ENCODE peak calls at places on chromosome 1, in seven cellular contexts. M is GM12878, D is HCT116, Q is endothelial cell of umbilical vein, H is HepG2, O is K562, R is H1. A is an unnamed sample.

GRCh38 chr1:15949453-15950245 is 26.3 kb downstream of the ZBTB17 start:
- DNase-seq in Q (peak; percentile 92), D (peak; percentile 43), H (peak; percentile 37), M (peak; percentile 71), O (peak; percentile 95), R (peak; percentile 56), A (no peak)

GRCh38 chr1:110634455-110635281 is 28.5 kb upstream of the KCNA2 start:
- DNase-seq in H (no peak), Q (no peak), D (no peak), R (no peak), M (peak; percentile 90), O (no peak), A (no peak)

GRCh38 chr1:160007577-160008200 is 24.1 kb downstream of the PIGM start:
- DNase-seq in M (no peak), O (peak; percentile 54), R (no peak), Q (peak; percentile 54), D (peak; percentile 31), H (peak; percentile 41), A (no peak)

GRCh38 chr1:230753586-230754251 is 6.5 kb downstream of the CAPN9 start:
- DNase-seq in D (peak; percentile 3), M (no peak), R (peak; percentile 79), Q (peak; percentile 41), O (peak; percentile 41), H (peak; percentile 30), A (peak; percentile 3)

GRCh38 chr1:215718888-215719287 is 151.8 kb downstream of the KCTD3 start:
- DNase-seq in Q (no peak), O (no peak), M (no peak), D (no peak), R (no peak), H (no peak), A (no peak)

GRCh38 chr1:83033682-83034081 is 965.2 kb downstream of the TTLL7 start:
- DNase-seq in R (no peak), M (no peak), O (no peak), H (no peak), Q (peak; percentile 25), D (no peak), A (no peak)

GRCh38 chr1:89823679-89824292 is 3.0 kb downstream of the LRRC8D start:
- DNase-seq in Q (no peak), O (peak; percentile 86), D (no peak), H (no peak), R (no peak), M (no peak), A (peak; percentile 22)

GRCh38 chr1:19980298-19980697 is 880 bp upstream of the PLA2G2A start:
- DNase-seq in O (no peak), Q (no peak), D (no peak), R (no peak), M (no peak), H (peak; percentile 19), A (no peak)

GRCh38 chr1:177648138-177648537 is 321.7 kb downstream of the SEC16B start:
- DNase-seq in M (no peak), O (no peak), H (no peak), R (no peak), D (no peak), Q (no peak), A (no peak)

GRCh38 chr1:230543085-230543484 is 99.2 kb upstream of the COG2 start:
- DNase-seq in O (no peak), D (no peak), Q (no peak), H (no peak), M (no peak), R (no peak), A (no peak)

GRCh38 chr1:91798241-91798648 is 87.7 kb downstream of the TGFBR3 start:
- DNase-seq in Q (no peak), O (no peak), R (no peak), H (no peak), M (no peak), D (no peak), A (no peak)

GRCh38 chr1:54997711-54997986 is 1.1 kb upstream of the BSND start:
- DNase-seq in Q (no peak), D (no peak), M (no peak), O (no peak), R (no peak), H (no peak), A (no peak)

GRCh38 chr1:54995013-54995760 is 3.5 kb upstream of the BSND start:
- DNase-seq in D (no peak), M (no peak), Q (no peak), O (no peak), H (no peak), R (no peak), A (no peak)

GRCh38 chr1:54996869-54997710 is 1.6 kb upstream of the BSND start:
- DNase-seq in R (peak; percentile 71), O (no peak), D (no peak), M (no peak), H (no peak), Q (peak; percentile 4), A (no peak)

GRCh38 chr1:54995835-54996234 is 2.9 kb upstream of the BSND start:
- DNase-seq in D (no peak), H (no peak), Q (no peak), M (no peak), R (no peak), O (no peak), A (no peak)

GRCh38 chr1:54996359-54996868 is 2.3 kb upstream of the BSND start:
- DNase-seq in M (no peak), O (peak; percentile 90), R (peak; percentile 96), H (peak; percentile 58), Q (peak; percentile 59), D (peak; percentile 58), A (peak; percentile 12)
- TF ChIP-seq EZH2 in M (no peak), O (no peak), R (no peak), H (no peak), Q (peak; percentile 28), D (no peak), A (no peak)

GRCh38 chr1:87148670-87149069 is 180.0 kb upstream of the LMO4 start:
- DNase-seq in Q (no peak), O (no peak), M (no peak), H (no peak), R (no peak), D (no peak), A (no peak)

GRCh38 chr1:87150143-87150542 is 178.5 kb upstream of the LMO4 start:
- DNase-seq in M (no peak), Q (peak; percentile 76), H (no peak), D (no peak), O (no peak), R (no peak), A (no peak)

GRCh38 chr1:87147851-87148250 is 180.8 kb upstream of the LMO4 start:
- DNase-seq in M (no peak), Q (no peak), D (no peak), R (no peak), H (no peak), O (no peak), A (no peak)

GRCh38 chr1:87151500-87152421 is 176.9 kb upstream of the LMO4 start:
- DNase-seq in H (no peak), R (peak; percentile 82), D (no peak), M (peak; percentile 75), Q (peak; percentile 64), O (peak; percentile 67), A (peak; percentile 20)

DNA sequence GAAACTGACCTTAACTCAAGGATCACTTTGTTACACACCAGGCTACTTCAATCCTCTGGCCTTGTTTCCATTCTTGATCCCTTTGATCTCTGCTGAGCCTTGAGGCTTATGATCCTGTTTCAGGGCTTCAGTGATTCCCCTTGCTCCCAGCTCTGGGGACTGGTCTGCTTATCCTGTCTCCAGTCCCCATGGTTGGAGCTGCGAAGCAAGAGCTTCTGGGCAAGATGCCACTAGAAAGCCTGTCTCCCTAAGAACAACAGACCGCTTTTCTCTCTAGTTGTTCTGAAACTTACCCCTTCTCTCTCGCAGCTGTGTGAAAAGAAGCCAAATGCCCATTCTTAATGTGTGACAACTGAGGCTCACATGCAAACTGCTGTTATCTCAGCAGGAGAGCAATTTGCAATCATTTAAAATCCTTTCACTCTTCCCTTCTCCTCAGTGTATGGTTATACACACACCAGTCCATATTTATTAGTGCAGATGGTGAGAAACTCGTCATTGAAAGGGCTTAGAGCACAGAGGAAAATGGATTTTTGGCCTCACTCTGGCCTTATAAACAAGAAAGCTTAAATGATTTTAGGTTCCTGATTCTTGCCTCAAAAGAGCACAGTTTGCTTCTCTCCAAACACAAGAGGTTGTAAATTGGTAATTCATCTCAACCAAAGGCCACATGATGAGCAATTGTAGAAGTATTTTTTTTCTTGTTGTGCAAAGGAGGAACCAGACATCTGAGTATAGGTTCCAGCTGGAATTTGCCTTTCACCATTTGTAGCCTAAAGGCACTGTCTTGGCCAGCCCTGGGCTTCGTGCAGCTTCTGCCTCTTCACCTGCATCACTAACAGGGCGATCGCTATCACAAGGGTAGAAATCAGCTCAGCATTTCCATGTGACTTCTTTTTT is 179.3 kb upstream of the LMO4 start:
- DNase-seq in D (no peak), O (no peak), H (no peak), Q (no peak), R (no peak), M (no peak), A (no peak)
- H3K9ac ChIP-seq in D (no peak overlapping the region), O (no peak overlapping the region), H (no peak overlapping the region), Q (no peak overlapping the region), R (no peak overlapping the region), M (no peak overlapping the region), A (no peak overlapping the region)

GRCh38 chr1:27106561-27107323 is 48.2 kb downstream of the SLC9A1 start:
- DNase-seq in R (no peak), Q (no peak), H (no peak), D (no peak), O (no peak), M (no peak), A (no peak)
- TF ChIP-seq POLR2AphosphoS5 in R (no peak), Q (no peak), H (no peak), D (no peak), O (no peak), M (no peak), A (no peak)

DNA sequence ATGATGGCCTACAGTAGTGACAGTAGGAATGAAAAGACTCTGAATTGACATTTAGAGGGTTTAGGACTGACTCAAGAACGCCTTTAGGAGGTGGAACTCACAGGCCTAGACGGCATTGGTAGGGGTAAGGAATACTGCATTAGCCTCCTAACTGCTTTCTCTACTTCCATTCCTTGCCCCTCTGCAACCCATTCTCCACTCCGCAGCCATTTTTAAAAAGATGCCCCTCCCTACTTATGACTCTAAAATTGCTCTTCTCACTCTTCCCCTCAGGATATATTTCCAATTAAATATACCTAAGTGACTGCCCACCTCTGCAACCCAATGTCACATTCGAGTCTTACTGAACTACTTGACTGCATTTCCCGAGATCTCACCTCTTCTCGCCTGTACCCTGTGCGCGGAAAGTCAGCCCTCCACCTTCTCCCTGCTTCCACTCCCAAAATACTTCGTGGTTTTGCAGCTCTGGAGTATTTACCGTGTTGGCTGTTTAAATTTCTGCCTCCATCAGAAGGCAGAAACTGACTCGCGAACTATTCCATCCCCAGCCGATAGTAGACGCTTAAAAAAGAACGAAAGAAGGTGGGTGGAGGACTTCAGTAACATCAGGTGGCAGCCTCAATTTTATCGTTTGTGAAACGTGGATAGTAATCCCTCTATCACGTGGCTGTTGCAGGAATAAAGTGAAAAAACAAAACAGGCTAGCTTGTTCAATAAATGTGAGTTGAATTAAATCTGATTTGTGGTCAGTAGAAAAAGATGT is 1.1 kb upstream of the YBX1 start:
- DNase-seq in M (no peak), D (no peak), O (peak; percentile 48), R (no peak), Q (peak; percentile 58), H (no peak), A (no peak)
- TF ChIP-seq EZH2 in M (no peak), D (no peak), O (no peak), R (no peak), Q (no peak), H (no peak), A (no peak)

GRCh38 chr1:231808990-231809389 is 182.4 kb downstream of the DISC1 start:
- DNase-seq in D (no peak), H (no peak), R (no peak), M (no peak), Q (peak; percentile 42), O (peak; percentile 33), A (no peak)
- H3K9ac ChIP-seq in D (no peak overlapping the region), H (no peak overlapping the region), R (no peak overlapping the region), M (no peak overlapping the region), Q (no peak overlapping the region), O (no peak overlapping the region), A (no peak overlapping the region)

A was measured in SK-N-MC.